ENCODE peak calls at places on chromosome 20, in six cellular contexts. One of them, this sample, is unnamed.

GRCh38 chr20:35523298-35523888 is 6.1 kb downstream of the C20orf173 start:
- DNase-seq in astrocyte of the cerebellum: no peak
- DNase-seq in GM10248: peak; percentile 57
- DNase-seq in fibroblast of pulmonary artery: no peak
- DNase-seq in AG04450: no peak
- DNase-seq in progenitor cell of endocrine pancreas: no peak
- DNase-seq in this sample: no peak

GRCh38 chr20:7650481-7650880 is 289.8 kb downstream of the HAO1 start:
- DNase-seq in astrocyte of the cerebellum: peak; percentile 81
- DNase-seq in GM10248: no peak
- DNase-seq in fibroblast of pulmonary artery: peak; percentile 67
- DNase-seq in AG04450: no peak
- DNase-seq in progenitor cell of endocrine pancreas: no peak
- DNase-seq in this sample: peak; percentile 98

GRCh38 chr20:53984781-53985518 is 85.4 kb downstream of the BCAS1 start:
- DNase-seq in astrocyte of the cerebellum: no peak
- DNase-seq in GM10248: no peak
- DNase-seq in fibroblast of pulmonary artery: no peak
- DNase-seq in AG04450: no peak
- DNase-seq in progenitor cell of endocrine pancreas: no peak
- DNase-seq in this sample: no peak

GRCh38 chr20:18645851-18646250 is 58.0 kb downstream of the DTD1 start:
- DNase-seq in astrocyte of the cerebellum: no peak
- DNase-seq in GM10248: no peak
- DNase-seq in fibroblast of pulmonary artery: no peak
- DNase-seq in AG04450: no peak
- DNase-seq in progenitor cell of endocrine pancreas: no peak
- DNase-seq in this sample: no peak

GRCh38 chr20:31740208-31740607 is 1.1 kb downstream of the TPX2 start:
- DNase-seq in astrocyte of the cerebellum: no peak
- DNase-seq in GM10248: peak; percentile 26
- DNase-seq in fibroblast of pulmonary artery: peak; percentile 58
- DNase-seq in AG04450: no peak
- DNase-seq in progenitor cell of endocrine pancreas: no peak
- DNase-seq in this sample: no peak

GRCh38 chr20:43960231-43960630 is 45.6 kb downstream of the TOX2 start:
- DNase-seq in astrocyte of the cerebellum: no peak
- DNase-seq in GM10248: no peak
- DNase-seq in fibroblast of pulmonary artery: no peak
- DNase-seq in AG04450: no peak
- DNase-seq in progenitor cell of endocrine pancreas: no peak
- DNase-seq in this sample: no peak

GRCh38 chr20:63519765-63520593 is 586 bp upstream of the PPDPF start:
- DNase-seq in astrocyte of the cerebellum: no peak
- DNase-seq in GM10248: peak; percentile 77
- DNase-seq in fibroblast of pulmonary artery: peak; percentile 42
- DNase-seq in AG04450: no peak
- DNase-seq in progenitor cell of endocrine pancreas: peak; percentile 70
- DNase-seq in this sample: no peak

GRCh38 chr20:59580208-59580980 is 23.9 kb upstream of the PHACTR3 start:
- DNase-seq in astrocyte of the cerebellum: no peak
- DNase-seq in GM10248: no peak
- DNase-seq in fibroblast of pulmonary artery: no peak
- DNase-seq in AG04450: no peak
- DNase-seq in progenitor cell of endocrine pancreas: no peak
- DNase-seq in this sample: peak; percentile 59

GRCh38 chr20:24153101-24154040 is 164.8 kb upstream of the GGTLC1 start:
- DNase-seq in astrocyte of the cerebellum: no peak
- DNase-seq in GM10248: no peak
- DNase-seq in fibroblast of pulmonary artery: no peak
- DNase-seq in AG04450: no peak
- DNase-seq in progenitor cell of endocrine pancreas: no peak
- DNase-seq in this sample: no peak

GRCh38 chr20:63473555-63474449 is 1.3 kb upstream of the KCNQ2 start:
- DNase-seq in astrocyte of the cerebellum: no peak
- DNase-seq in GM10248: no peak
- DNase-seq in fibroblast of pulmonary artery: no peak
- DNase-seq in AG04450: no peak
- DNase-seq in progenitor cell of endocrine pancreas: no peak
- DNase-seq in this sample: no peak

GRCh38 chr20:38055294-38055693 is 21.7 kb downstream of the RPRD1B start:
- DNase-seq in astrocyte of the cerebellum: no peak
- DNase-seq in GM10248: no peak
- DNase-seq in fibroblast of pulmonary artery: peak; percentile 55
- DNase-seq in AG04450: no peak
- DNase-seq in progenitor cell of endocrine pancreas: no peak
- DNase-seq in this sample: no peak

GRCh38 chr20:24676353-24676977 is 207.0 kb downstream of the SYNDIG1 start:
- DNase-seq in astrocyte of the cerebellum: no peak
- DNase-seq in GM10248: no peak
- DNase-seq in fibroblast of pulmonary artery: no peak
- DNase-seq in AG04450: no peak
- DNase-seq in progenitor cell of endocrine pancreas: no peak
- DNase-seq in this sample: no peak

GRCh38 chr20:62063981-62064787 is 1.5 kb downstream of the TAF4 start:
- DNase-seq in astrocyte of the cerebellum: no peak
- DNase-seq in GM10248: no peak
- DNase-seq in fibroblast of pulmonary artery: no peak
- DNase-seq in AG04450: no peak
- DNase-seq in progenitor cell of endocrine pancreas: peak; percentile 45
- DNase-seq in this sample: no peak

GRCh38 chr20:57123139-57123903 is 143.1 kb downstream of the BMP7 start:
- DNase-seq in astrocyte of the cerebellum: no peak
- DNase-seq in GM10248: no peak
- DNase-seq in fibroblast of pulmonary artery: no peak
- DNase-seq in AG04450: no peak
- DNase-seq in progenitor cell of endocrine pancreas: no peak
- DNase-seq in this sample: no peak

GRCh38 chr20:23684261-23684660 is 4.6 kb downstream of the CST4 start:
- DNase-seq in astrocyte of the cerebellum: no peak
- DNase-seq in GM10248: no peak
- DNase-seq in fibroblast of pulmonary artery: no peak
- DNase-seq in AG04450: no peak
- DNase-seq in progenitor cell of endocrine pancreas: no peak
- DNase-seq in this sample: no peak

DNA sequence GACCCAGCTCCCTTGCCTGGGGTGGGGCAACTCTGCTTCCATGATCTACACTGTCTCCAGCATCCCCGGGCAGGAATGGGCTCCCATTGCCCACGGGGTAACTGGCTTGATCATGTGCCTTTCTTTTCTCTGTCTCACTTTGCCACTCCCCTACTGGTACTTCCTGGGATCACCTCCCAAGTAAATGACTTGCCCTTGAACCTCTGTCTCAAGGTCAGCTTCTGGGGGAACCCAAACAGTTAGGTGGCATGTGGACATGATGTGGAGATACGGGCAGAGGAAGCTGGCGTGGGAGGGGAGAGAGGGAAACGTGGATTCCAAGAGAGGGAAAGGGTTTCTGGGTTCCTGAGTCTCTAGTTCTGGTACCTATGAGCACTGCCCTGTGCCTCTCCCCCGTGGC is 63.8 kb upstream of the RALY start:
- DNase-seq in astrocyte of the cerebellum: no peak
- DNase-seq in GM10248: no peak
- DNase-seq in fibroblast of pulmonary artery: no peak
- DNase-seq in AG04450: no peak
- DNase-seq in progenitor cell of endocrine pancreas: no peak
- DNase-seq in this sample: no peak
- TF ChIP-seq CTCF in astrocyte of the cerebellum: no peak
- TF ChIP-seq CTCF in GM10248: no peak
- TF ChIP-seq CTCF in fibroblast of pulmonary artery: no peak
- TF ChIP-seq CTCF in AG04450: no peak
- TF ChIP-seq CTCF in progenitor cell of endocrine pancreas: peak; percentile 8
- TF ChIP-seq CTCF in this sample: no peak

DNA sequence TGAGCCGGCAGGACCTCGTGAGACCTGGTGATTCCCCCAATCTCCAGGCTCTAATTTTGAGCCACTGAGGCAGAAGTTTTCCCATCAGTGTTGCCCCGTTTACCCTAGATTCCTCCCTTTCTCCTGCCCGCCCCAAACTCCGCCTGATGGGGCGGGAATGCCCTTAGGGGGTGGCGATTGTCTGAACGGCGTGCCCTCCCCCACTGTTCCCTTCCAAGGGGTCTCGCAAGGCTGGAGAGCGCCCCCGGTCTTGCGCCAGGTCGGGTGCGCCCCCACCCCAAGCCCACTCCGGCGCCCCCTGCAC is 495 bp downstream of the ZFP64 start:
- DNase-seq in astrocyte of the cerebellum: no peak
- DNase-seq in GM10248: no peak
- DNase-seq in fibroblast of pulmonary artery: no peak
- DNase-seq in AG04450: no peak
- DNase-seq in progenitor cell of endocrine pancreas: no peak
- DNase-seq in this sample: no peak
- TF ChIP-seq CTCF in astrocyte of the cerebellum: no peak
- TF ChIP-seq CTCF in GM10248: no peak
- TF ChIP-seq CTCF in fibroblast of pulmonary artery: no peak
- TF ChIP-seq CTCF in AG04450: no peak
- TF ChIP-seq CTCF in progenitor cell of endocrine pancreas: no peak
- TF ChIP-seq CTCF in this sample: no peak

DNA sequence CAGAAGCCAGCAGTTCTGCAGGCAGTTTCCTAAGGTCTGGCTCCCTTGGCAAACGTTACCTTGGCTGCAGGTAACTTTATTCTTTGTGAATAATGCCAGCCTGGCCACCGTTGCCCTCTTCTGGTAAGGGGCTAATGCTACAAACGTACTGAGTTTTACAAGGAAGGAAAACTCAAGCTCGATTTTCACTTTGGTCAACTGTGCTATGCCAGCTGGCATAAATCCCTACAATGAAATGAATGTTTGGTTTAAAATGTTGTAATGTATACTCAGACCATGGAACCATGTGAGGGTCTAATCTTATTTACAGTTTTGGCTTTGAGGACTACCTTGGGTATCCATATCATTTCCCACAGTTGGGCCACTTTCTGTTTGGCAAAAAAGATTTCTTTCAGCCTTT is 101.4 kb downstream of the SLX4IP start:
- DNase-seq in astrocyte of the cerebellum: no peak
- DNase-seq in GM10248: no peak
- DNase-seq in fibroblast of pulmonary artery: peak; percentile 53
- DNase-seq in AG04450: no peak
- DNase-seq in progenitor cell of endocrine pancreas: no peak
- DNase-seq in this sample: peak; percentile 64
- TF ChIP-seq CTCF in astrocyte of the cerebellum: peak; percentile 56
- TF ChIP-seq CTCF in GM10248: peak; percentile 54
- TF ChIP-seq CTCF in fibroblast of pulmonary artery: peak; percentile 68
- TF ChIP-seq CTCF in AG04450: peak; percentile 55
- TF ChIP-seq CTCF in progenitor cell of endocrine pancreas: peak; percentile 45
- TF ChIP-seq CTCF in this sample: peak; percentile 52

GRCh38 chr20:60993647-60994046 is 258.4 kb upstream of the CDH4 start:
- DNase-seq in astrocyte of the cerebellum: no peak
- DNase-seq in GM10248: no peak
- DNase-seq in fibroblast of pulmonary artery: no peak
- DNase-seq in AG04450: no peak
- DNase-seq in progenitor cell of endocrine pancreas: no peak
- DNase-seq in this sample: no peak
- TF ChIP-seq CTCF in astrocyte of the cerebellum: peak; percentile 4
- TF ChIP-seq CTCF in GM10248: no peak
- TF ChIP-seq CTCF in fibroblast of pulmonary artery: no peak
- TF ChIP-seq CTCF in AG04450: peak; percentile 52
- TF ChIP-seq CTCF in progenitor cell of endocrine pancreas: peak; percentile 44
- TF ChIP-seq CTCF in this sample: no peak

DNA sequence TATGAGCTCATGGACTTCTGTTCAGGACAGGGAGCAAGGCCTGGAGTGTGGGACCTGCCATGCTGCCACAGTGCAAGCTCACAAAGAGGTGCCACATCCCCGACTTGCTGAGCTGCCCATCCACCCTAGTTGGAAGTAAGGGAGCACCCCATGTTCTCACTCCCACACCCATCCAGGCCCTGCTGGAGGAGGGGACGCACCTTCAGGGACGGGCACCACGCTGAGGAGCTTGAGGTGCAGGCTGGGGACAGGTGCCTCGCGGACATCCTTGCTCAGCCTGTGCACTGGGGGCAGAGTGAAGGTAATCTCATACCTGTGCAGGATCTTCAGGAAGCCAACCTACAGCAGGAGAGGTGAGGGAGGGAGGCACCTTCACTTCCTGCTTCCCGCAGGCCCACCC is 12.3 kb downstream of the ADISSP start:
- DNase-seq in astrocyte of the cerebellum: no peak
- DNase-seq in GM10248: no peak
- DNase-seq in fibroblast of pulmonary artery: no peak
- DNase-seq in AG04450: no peak
- DNase-seq in progenitor cell of endocrine pancreas: no peak
- DNase-seq in this sample: no peak
- TF ChIP-seq CTCF in astrocyte of the cerebellum: no peak
- TF ChIP-seq CTCF in GM10248: no peak
- TF ChIP-seq CTCF in fibroblast of pulmonary artery: no peak
- TF ChIP-seq CTCF in AG04450: no peak
- TF ChIP-seq CTCF in progenitor cell of endocrine pancreas: no peak
- TF ChIP-seq CTCF in this sample: no peak

GRCh38 chr20:48949304-48950170 is 28.0 kb downstream of the ARFGEF2 start:
- DNase-seq in astrocyte of the cerebellum: no peak
- DNase-seq in GM10248: no peak
- DNase-seq in fibroblast of pulmonary artery: no peak
- DNase-seq in AG04450: no peak
- DNase-seq in progenitor cell of endocrine pancreas: no peak
- DNase-seq in this sample: no peak
- TF ChIP-seq CTCF in astrocyte of the cerebellum: no peak
- TF ChIP-seq CTCF in GM10248: no peak
- TF ChIP-seq CTCF in fibroblast of pulmonary artery: no peak
- TF ChIP-seq CTCF in AG04450: no peak
- TF ChIP-seq CTCF in progenitor cell of endocrine pancreas: peak; percentile 54
- TF ChIP-seq CTCF in this sample: no peak

DNA sequence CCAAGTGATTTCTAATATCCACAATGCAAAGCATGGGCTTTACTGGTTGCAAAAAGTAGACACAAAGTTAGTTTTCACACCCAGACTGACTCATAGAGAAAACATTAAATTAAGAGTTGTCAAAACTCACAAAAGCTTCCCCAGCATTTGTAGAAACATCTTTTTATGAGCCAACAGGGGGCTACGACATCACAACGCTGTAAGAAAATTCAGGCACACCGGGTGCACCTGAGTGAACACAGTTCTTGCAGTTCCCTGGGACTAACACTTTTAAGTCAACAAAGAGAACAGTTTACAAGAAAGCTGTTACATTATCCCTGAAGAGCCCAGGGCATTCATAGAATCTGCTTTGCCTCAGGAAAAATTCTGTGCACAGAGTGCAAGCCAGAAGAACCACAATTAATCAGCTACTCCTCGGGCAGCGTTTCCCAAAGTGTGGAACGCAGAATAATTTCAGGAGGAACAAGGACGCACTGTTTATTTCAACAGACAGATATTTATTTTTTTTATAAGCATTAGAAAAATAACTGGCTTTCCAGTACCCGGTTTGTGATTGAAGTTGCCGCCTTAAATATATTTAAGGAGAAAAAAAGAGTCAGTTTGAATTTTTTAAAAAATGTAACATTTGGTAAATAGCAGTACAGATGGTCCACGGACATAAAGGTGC is 1.2 kb downstream of the NCOA5 start:
- DNase-seq in astrocyte of the cerebellum: no peak
- DNase-seq in GM10248: no peak
- DNase-seq in fibroblast of pulmonary artery: peak; percentile 11
- DNase-seq in AG04450: no peak
- DNase-seq in progenitor cell of endocrine pancreas: no peak
- DNase-seq in this sample: no peak
- TF ChIP-seq CTCF in astrocyte of the cerebellum: no peak
- TF ChIP-seq CTCF in GM10248: no peak
- TF ChIP-seq CTCF in fibroblast of pulmonary artery: no peak
- TF ChIP-seq CTCF in AG04450: no peak
- TF ChIP-seq CTCF in progenitor cell of endocrine pancreas: no peak
- TF ChIP-seq CTCF in this sample: no peak

GRCh38 chr20:10231290-10231689 is 12.7 kb downstream of the SNAP25 start:
- DNase-seq in astrocyte of the cerebellum: no peak
- DNase-seq in GM10248: no peak
- DNase-seq in fibroblast of pulmonary artery: no peak
- DNase-seq in AG04450: no peak
- DNase-seq in progenitor cell of endocrine pancreas: no peak
- DNase-seq in this sample: no peak
- TF ChIP-seq CTCF in astrocyte of the cerebellum: no peak
- TF ChIP-seq CTCF in GM10248: no peak
- TF ChIP-seq CTCF in fibroblast of pulmonary artery: no peak
- TF ChIP-seq CTCF in AG04450: no peak
- TF ChIP-seq CTCF in progenitor cell of endocrine pancreas: no peak
- TF ChIP-seq CTCF in this sample: no peak

This sample was measured in AG09319.